ENCODE peak calls at places on chromosomes 2 and 18, in seven cellular contexts. W, F, V, S, N, I and G are unnamed samples.

GRCh38 chr18:51447943-51448342 is 250.5 kb upstream of the MEX3C start:
- DNase-seq in W (no peak), F (no peak), V (no peak), S (no peak), N (no peak), I (no peak), G (no peak)

GRCh38 chr2:69393963-69394362 is 6.9 kb upstream of the GFPT1 start:
- DNase-seq in W (no peak), F (no peak), V (no peak), S (no peak), N (no peak), I (no peak), G (no peak)

GRCh38 chr18:32454667-32455066 is 16.0 kb downstream of the GAREM1 start:
- DNase-seq in W (no peak), F (peak; percentile 11), V (no peak), S (no peak), N (peak; percentile 32), I (no peak), G (no peak)

GRCh38 chr2:179454443-179455218 is 190.0 kb upstream of the SESTD1 start:
- DNase-seq in W (no peak), F (peak; percentile 91), V (no peak), S (no peak), N (peak; percentile 96), I (no peak), G (no peak)

GRCh38 chr2:206693399-206694137 is 24.6 kb downstream of the DYTN start:
- DNase-seq in W (peak; percentile 58), F (peak; percentile 82), V (peak; percentile 14), S (peak; percentile 62), N (peak; percentile 84), I (no peak), G (peak; percentile 35)

GRCh38 chr2:239603411-239604356 is 202.9 kb upstream of the HDAC4 start:
- DNase-seq in W (no peak), F (no peak), V (no peak), S (no peak), N (no peak), I (peak; percentile 29), G (no peak)

GRCh38 chr18:29184654-29185053 is 1007.7 kb upstream of the CDH2 start:
- DNase-seq in W (no peak), F (peak; percentile 75), V (no peak), S (no peak), N (peak; percentile 66), I (no peak), G (no peak)

GRCh38 chr2:238894950-238895298 is 47.0 kb downstream of the TWIST2 start:
- DNase-seq in W (no peak), F (no peak), V (no peak), S (no peak), N (no peak), I (no peak), G (no peak)

GRCh38 chr2:112004246-112004645 is 50.8 kb upstream of the TMEM87B start:
- DNase-seq in W (no peak), F (no peak), V (no peak), S (no peak), N (no peak), I (no peak), G (no peak)

GRCh38 chr2:208072250-208072892 is 47.0 kb upstream of the PLEKHM3 start:
- DNase-seq in W (peak; percentile 77), F (peak; percentile 77), V (peak; percentile 52), S (peak; percentile 5), N (peak; percentile 82), I (peak; percentile 64), G (peak; percentile 42)

GRCh38 chr2:9627310-9627709 is 3.5 kb downstream of the YWHAQ start:
- DNase-seq in W (no peak), F (peak; percentile 16), V (peak; percentile 31), S (no peak), N (no peak), I (peak; percentile 61), G (no peak)

GRCh38 chr2:242031481-242032019 is 162.0 kb downstream of the RTP5 start:
- DNase-seq in W (no peak), F (peak; percentile 44), V (peak; percentile 50), S (no peak), N (peak; percentile 46), I (peak; percentile 55), G (no peak)

GRCh38 chr2:102084651-102085050 is 57.9 kb upstream of the IL1R1 start:
- DNase-seq in W (no peak), F (peak; percentile 37), V (no peak), S (no peak), N (no peak), I (no peak), G (no peak)

GRCh38 chr2:99922664-99923063 is 219.7 kb downstream of the AFF3 start:
- DNase-seq in W (no peak), F (no peak), V (no peak), S (no peak), N (no peak), I (no peak), G (no peak)

GRCh38 chr2:183490930-183491329 is 366.7 kb downstream of the NUP35 start:
- DNase-seq in W (no peak), F (peak; percentile 62), V (no peak), S (peak; percentile 1), N (peak; percentile 1), I (no peak), G (no peak)

GRCh38 chr18:741931-742512 is 29.6 kb upstream of the ENOSF1 start:
- DNase-seq in W (no peak), F (peak; percentile 53), V (no peak), S (peak; percentile 11), N (peak; percentile 71), I (no peak), G (peak; percentile 63)

GRCh38 chr18:74480149-74480651 is 16.0 kb upstream of the CNDP2 start:
- DNase-seq in W (no peak), F (peak; percentile 74), V (no peak), S (no peak), N (no peak), I (no peak), G (no peak)

GRCh38 chr18:1505856-1506255 is 601.2 kb downstream of the ADCYAP1 start:
- DNase-seq in W (no peak), F (peak; percentile 52), V (no peak), S (no peak), N (no peak), I (no peak), G (peak; percentile 45)

GRCh38 chr18:8140841-8141501 is 468.3 kb upstream of the RAB12 start:
- DNase-seq in W (no peak), F (peak; percentile 59), V (no peak), S (no peak), N (peak; percentile 94), I (no peak), G (no peak)

GRCh38 chr18:44778788-44779187 is 98.1 kb downstream of the SETBP1 start:
- DNase-seq in W (no peak), F (no peak), V (no peak), S (no peak), N (no peak), I (no peak), G (peak; percentile 91)

GRCh38 chr2:217065695-217066405 is 206.0 kb upstream of the TNP1 start:
- DNase-seq in W (no peak), F (peak; percentile 96), V (no peak), S (no peak), N (peak; percentile 95), I (no peak), G (no peak)

GRCh38 chr2:85160946-85161625 is 27.9 kb downstream of the TCF7L1 start:
- DNase-seq in W (no peak), F (no peak), V (no peak), S (no peak), N (no peak), I (no peak), G (no peak)

GRCh38 chr18:28541276-28541930 is 364.5 kb upstream of the CDH2 start:
- DNase-seq in W (no peak), F (no peak), V (no peak), S (no peak), N (no peak), I (no peak), G (no peak)

GRCh38 chr2:219041252-219041651 is at the start of gene CFAP65:
- DNase-seq in W (peak; percentile 77), F (peak; percentile 52), V (no peak), S (no peak), N (peak; percentile 72), I (no peak), G (peak; percentile 23)

GRCh38 chr2:48496867-48497266 is 33.1 kb upstream of the STON1 start:
- DNase-seq in W (no peak), F (no peak), V (no peak), S (no peak), N (peak; percentile 77), I (no peak), G (no peak)

GRCh38 chr2:37877457-37878315 is 47.4 kb upstream of the RMDN2 start:
- DNase-seq in W (peak; percentile 47), F (peak; percentile 86), V (no peak), S (peak; percentile 74), N (peak; percentile 81), I (no peak), G (peak; percentile 71)

GRCh38 chr18:46322941-46323340 is 218.8 kb downstream of the HAUS1 start:
- DNase-seq in W (no peak), F (no peak), V (no peak), S (no peak), N (no peak), I (no peak), G (no peak)

GRCh38 chr2:168678153-168678853 is 124.1 kb upstream of the NOSTRIN start:
- DNase-seq in W (no peak), F (peak; percentile 37), V (no peak), S (no peak), N (no peak), I (no peak), G (no peak)

GRCh38 chr2:8310557-8311455 is 371.1 kb upstream of the ID2 start:
- DNase-seq in W (no peak), F (no peak), V (peak; percentile 68), S (no peak), N (no peak), I (peak; percentile 66), G (no peak)

GRCh38 chr2:8682719-8683667 is 1.1 kb downstream of the ID2 start:
- DNase-seq in W (peak; percentile 30), F (peak; percentile 52), V (peak; percentile 48), S (peak; percentile 79), N (peak; percentile 39), I (peak; percentile 73), G (peak; percentile 66)

GRCh38 chr2:102660574-102660973 is 41.2 kb downstream of the SLC9A2 start:
- DNase-seq in W (no peak), F (peak; percentile 88), V (no peak), S (no peak), N (no peak), I (no peak), G (no peak)

GRCh38 chr2:39743170-39743851 is 35.7 kb downstream of the THUMPD2 start:
- DNase-seq in W (no peak), F (peak; percentile 25), V (no peak), S (no peak), N (peak; percentile 55), I (no peak), G (peak; percentile 47)